ENCODE peak calls at places on chromosomes 11 and 22, in eight cellular contexts. D is CD4-positive, CD25-positive, alpha-beta regulatory T cell; O is CD8-positive, alpha-beta memory T cell; A is right cardiac atrium; T is fibroblast of lung; F is CD8-positive, alpha-beta T cell; P is IMR-90; K is colonic mucosa. R is an unnamed sample.

GRCh38 chr11:122724520-122724919 is 69.0 kb downstream of the UBASH3B start:
- DNase-seq in T (peak; percentile 63), O (no peak), F (no peak), P (peak; percentile 77), A (no peak), K (no peak), D (no peak), R (no peak)

GRCh38 chr22:23896523-23897186 is 2.5 kb downstream of the MIF start:
- DNase-seq in D (no peak), A (no peak), O (no peak), P (no peak), K (no peak), F (no peak), T (no peak), R (no peak)

GRCh38 chr11:120564573-120565301 is 53.2 kb downstream of the GRIK4 start:
- DNase-seq in D (no peak), K (no peak), A (peak; percentile 86), P (peak; percentile 75), O (no peak), F (no peak), T (peak; percentile 72), R (peak; percentile 67)

GRCh38 chr11:34263462-34264186 is 94.2 kb downstream of the ABTB2 start:
- DNase-seq in T (peak; percentile 92), D (no peak), P (peak; percentile 82), O (no peak), A (peak; percentile 58), K (peak; percentile 82), F (no peak), R (no peak)

GRCh38 chr11:8917157-8917820 is 6.3 kb downstream of the AKIP1 start:
- DNase-seq in O (no peak), F (no peak), A (no peak), T (peak; percentile 96), D (no peak), P (peak; percentile 93), K (no peak), R (no peak)

GRCh38 chr11:118910309-118911112 is 15.2 kb downstream of the BCL9L start:
- DNase-seq in K (no peak), O (peak; percentile 83), P (peak; percentile 92), T (peak; percentile 95), D (peak; percentile 33), A (peak; percentile 91), F (peak; percentile 71), R (peak; percentile 87)

GRCh38 chr11:373716-374551 is 4.6 kb downstream of the B4GALNT4 start:
- DNase-seq in D (no peak), A (peak; percentile 34), F (no peak), O (no peak), K (no peak), T (no peak), P (no peak), R (no peak)

GRCh38 chr11:48006301-48006992 is 26.1 kb downstream of the PTPRJ start:
- DNase-seq in K (no peak), O (no peak), T (peak; percentile 82), P (peak; percentile 79), D (peak; percentile 64), A (no peak), F (no peak), R (no peak)

GRCh38 chr11:132472411-132473205 is 1059.7 kb downstream of the OPCML start:
- DNase-seq in F (no peak), K (no peak), O (no peak), D (no peak), A (no peak), T (peak; percentile 73), P (no peak), R (no peak)

GRCh38 chr11:14905104-14906033 is 13.3 kb upstream of the CYP2R1 start:
- DNase-seq in K (peak; percentile 69), P (peak; percentile 10), T (peak; percentile 35), O (peak; percentile 88), F (peak; percentile 83), D (peak; percentile 83), A (peak; percentile 71), R (peak; percentile 56)

GRCh38 chr22:48098936-48099245 is 1336.4 kb downstream of the TBC1D22A start:
- DNase-seq in O (no peak), T (no peak), P (no peak), K (no peak), F (peak; percentile 48), D (peak; percentile 1), A (no peak), R (no peak)

GRCh38 chr11:57427692-57428082 is 766 bp upstream of the SLC43A3 start:
- DNase-seq in D (no peak), O (no peak), T (peak; percentile 74), F (no peak), A (peak; percentile 91), K (peak; percentile 56), P (peak; percentile 57), R (peak; percentile 87)

GRCh38 chr11:47449541-47449940 is 605 bp upstream of the RAPSN start:
- DNase-seq in K (no peak), T (no peak), F (no peak), O (no peak), P (no peak), D (no peak), A (no peak), R (no peak)

GRCh38 chr11:120125005-120125404 is 12.9 kb downstream of the TRIM29 start:
- DNase-seq in P (peak; percentile 25), D (no peak), F (no peak), K (no peak), T (peak; percentile 29), O (no peak), A (no peak), R (no peak)

GRCh38 chr22:21972293-21972779 is 10.3 kb downstream of the TOP3B start:
- DNase-seq in O (peak; percentile 63), P (peak; percentile 23), D (peak; percentile 36), K (peak; percentile 45), A (peak; percentile 64), T (no peak), F (peak; percentile 65), R (no peak)

GRCh38 chr22:48827904-48828555 is 999.6 kb downstream of the BRD1 start:
- DNase-seq in T (no peak), A (no peak), K (no peak), P (no peak), O (peak; percentile 32), D (no peak), F (no peak), R (no peak)

GRCh38 chr11:74845978-74846517 is 97.4 kb downstream of the RNF169 start:
- DNase-seq in T (no peak), O (no peak), K (no peak), F (no peak), P (no peak), D (no peak), A (no peak), R (no peak)

GRCh38 chr22:30866811-30867271 is 101.7 kb downstream of the MORC2 start:
- DNase-seq in F (no peak), T (no peak), K (no peak), O (no peak), D (no peak), P (no peak), A (no peak), R (no peak)

GRCh38 chr11:73982990-73983763 is 534 bp upstream of the UCP2 start:
- DNase-seq in P (peak; percentile 85), A (peak; percentile 96), F (peak; percentile 94), O (peak; percentile 96), D (peak; percentile 94), T (peak; percentile 90), K (peak; percentile 95), R (peak; percentile 80)

GRCh38 chr11:27362032-27362431 is 983 bp downstream of the CCDC34 start:
- DNase-seq in T (no peak), O (no peak), A (no peak), P (no peak), F (no peak), K (no peak), D (no peak), R (no peak)

GRCh38 chr11:131284041-131284440 is 86.4 kb upstream of the NTM start:
- DNase-seq in D (no peak), O (no peak), F (no peak), A (no peak), T (no peak), P (no peak), K (no peak), R (no peak)

GRCh38 chr22:21940521-21940920 is 12.1 kb downstream of the PPM1F start:
- DNase-seq in P (no peak), K (no peak), D (no peak), O (no peak), A (peak; percentile 63), T (no peak), F (no peak), R (no peak)

GRCh38 chr11:63682045-63682915 is 980 bp downstream of the RTN3 start:
- DNase-seq in A (peak; percentile 71), K (peak; percentile 70), O (no peak), P (no peak), D (no peak), F (no peak), T (no peak), R (no peak)

GRCh38 chr11:3660960-3661359 is 10.2 kb downstream of the CHRNA10 start:
- DNase-seq in P (no peak), A (no peak), T (no peak), F (no peak), K (no peak), D (no peak), O (no peak), R (no peak)

GRCh38 chr11:27248430-27249207 is 114.4 kb downstream of the CCDC34 start:
- DNase-seq in T (peak; percentile 50), A (peak; percentile 63), P (no peak), O (no peak), D (no peak), K (no peak), F (no peak), R (no peak)

GRCh38 chr11:19658344-19658743 is 54.3 kb upstream of the NAV2 start:
- DNase-seq in F (no peak), P (no peak), K (no peak), D (no peak), O (no peak), A (no peak), T (no peak), R (no peak)
- H3K4me1 ChIP-seq in F (no peaks in the 10 kb centered on the region), P (peaks cover 5% of the 10 kb centered on the region), K (no peaks in the 10 kb centered on the region), D (no peaks in the 10 kb centered on the region), O (no peaks in the 10 kb centered on the region), A (no peaks in the 10 kb centered on the region), T (peaks cover 4% of the 10 kb centered on the region), R (no peaks in the 10 kb centered on the region)

DNA sequence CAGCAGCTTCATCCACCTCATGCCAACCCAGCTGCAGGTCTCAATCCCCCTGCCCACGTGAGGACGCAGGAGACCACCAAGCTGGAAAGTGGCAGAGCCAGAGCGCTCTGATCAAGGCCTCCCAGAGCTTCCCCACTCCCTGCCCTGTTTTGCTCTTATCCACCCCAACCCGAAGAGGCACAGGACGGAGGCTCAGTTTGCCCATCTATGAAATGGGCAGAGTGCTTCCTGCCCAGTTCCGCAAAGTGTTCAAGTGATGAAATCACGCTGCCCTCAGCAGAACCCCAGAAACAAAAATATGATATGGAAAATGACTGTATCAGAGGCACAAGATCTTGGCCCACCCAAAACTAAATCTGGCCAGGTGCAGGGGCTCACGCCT is 7.9 kb downstream of the LGALS2 start:
- DNase-seq in K (no peak), F (no peak), D (no peak), P (no peak), O (no peak), A (no peak), T (no peak), R (no peak)
- H3K4me1 ChIP-seq in K (peaks cover 13% of the 10 kb centered on the region), F (peaks cover 7% of the 10 kb centered on the region), D (peaks cover 7% of the 10 kb centered on the region), P (peaks cover 7% of the 10 kb centered on the region), O (peaks cover 8% of the 10 kb centered on the region), A (no peaks in the 10 kb centered on the region), T (peaks cover 2% of the 10 kb centered on the region), R (peaks cover 6% of the 10 kb centered on the region)

GRCh38 chr11:11856638-11857037 is 14.9 kb downstream of the USP47 start:
- DNase-seq in P (no peak), K (no peak), D (no peak), A (no peak), T (peak; percentile 67), F (no peak), O (peak; percentile 51), R (no peak)
- H3K4me1 ChIP-seq in P (peaks cover 12% of the 10 kb centered on the region), K (no peaks in the 10 kb centered on the region), D (peaks cover 56% of the 10 kb centered on the region), A (peaks cover 7% of the 10 kb centered on the region), T (peaks cover 7% of the 10 kb centered on the region), F (peaks cover 45% of the 10 kb centered on the region), O (peaks cover 47% of the 10 kb centered on the region), R (peaks cover 2% of the 10 kb centered on the region)

GRCh38 chr11:12719221-12719620 is 45.0 kb downstream of the TEAD1 start:
- DNase-seq in T (peak; percentile 59), F (no peak), D (no peak), O (no peak), A (no peak), P (peak; percentile 43), K (no peak), R (no peak)
- H3K4me1 ChIP-seq in T (peaks cover 11% of the 10 kb centered on the region), F (peaks cover 19% of the 10 kb centered on the region), D (no peaks in the 10 kb centered on the region), O (peaks cover 19% of the 10 kb centered on the region), A (peaks cover 23% of the 10 kb centered on the region), P (peaks cover 42% of the 10 kb centered on the region), K (peaks cover 7% of the 10 kb centered on the region), R (peaks cover 13% of the 10 kb centered on the region)